ENCODE peak calls at places on chromosomes 6 and 20, in four cellular contexts. K is NCI-H2171 treated with DMSO at 0.1 percent for 48 hours, Q is NCI-H1436, D is GM23248. W is an unnamed sample.

GRCh38 chr6:41937881-41938574 is 3.6 kb downstream of the CCND3 start:
- DNase-seq in K (peak), Q (no peak), D (no peak), W (no peak)

GRCh38 chr6:153167026-153167891 is 36.2 kb upstream of the RGS17 start:
- DNase-seq in K (no peak), Q (no peak), D (peak), W (no peak)

GRCh38 chr6:45571159-45571558 is 193.4 kb upstream of the SUPT3H start:
- DNase-seq in K (no peak), Q (no peak), D (no peak), W (no peak)

GRCh38 chr6:11392778-11393507 is 144.6 kb upstream of the TMEM170B start:
- DNase-seq in K (no peak), Q (no peak), D (no peak), W (peak)

GRCh38 chr6:38573800-38574395 is 65.8 kb downstream of the BTBD9 start:
- DNase-seq in K (no peak), Q (no peak), D (no peak), W (no peak)

GRCh38 chr6:143232849-143233248 is 172.2 kb downstream of the AIG1 start:
- DNase-seq in K (no peak), Q (no peak), D (peak), W (peak)

GRCh38 chr20:6768228-6769185 is 1.0 kb downstream of the BMP2 start:
- DNase-seq in K (no peak), Q (no peak), D (peak), W (no peak)

GRCh38 chr6:31972709-31973350 is 892 bp upstream of the DXO start:
- DNase-seq in K (no peak), Q (no peak), D (peak), W (no peak)

GRCh38 chr6:73985891-73986290 is 289.9 kb downstream of the CD109 start:
- DNase-seq in K (no peak), Q (no peak), D (peak), W (no peak)